ENCODE peak calls at places on chromosomes 12 and 14, in five cellular contexts. Q is psoas muscle, Z is left ventricle myocardium inferior, E is thoracic aorta, O is pancreas. F is an unnamed sample. For H3K36me3, the result is how much of the 10 kb centered on the place peaks cover.

GRCh38 chr14:33061667-33062325 is 123.1 kb downstream of the NPAS3 start:
- DNase-seq in Q (no peak), Z (no peak), E (no peak), O (no peak), F (no peak)

GRCh38 chr12:89907659-89908058 is 199.0 kb upstream of the ATP2B1 start:
- DNase-seq in Q (no peak), Z (no peak), E (no peak), O (no peak), F (no peak)

GRCh38 chr12:96462571-96463280 is 26.7 kb upstream of the CFAP54 start:
- DNase-seq in Q (no peak), Z (no peak), E (no peak), O (no peak), F (no peak)

GRCh38 chr14:22739423-22739822 is 27.1 kb upstream of the OXA1L start:
- DNase-seq in Q (no peak), Z (no peak), E (no peak), O (no peak), F (no peak)

GRCh38 chr14:90295870-90296516 is 35.7 kb downstream of the NRDE2 start:
- DNase-seq in Q (no peak), Z (no peak), E (no peak), O (no peak), F (no peak)

GRCh38 chr14:35159742-35160409 is 37.5 kb downstream of the PRORP start:
- DNase-seq in Q (no peak), Z (no peak), E (no peak), O (no peak), F (no peak)

GRCh38 chr14:51554953-51555352 is 96.8 kb upstream of the FRMD6 start:
- DNase-seq in Q (no peak), Z (no peak), E (no peak), O (no peak), F (no peak)

GRCh38 chr14:101585211-101585610 is 23.9 kb downstream of the DIO3 start:
- DNase-seq in Q (no peak), Z (peak), E (no peak), O (no peak), F (no peak)

GRCh38 chr12:112815589-112816321 is 24.2 kb downstream of the RPH3A start:
- DNase-seq in Q (no peak), Z (no peak), E (no peak), O (no peak), F (no peak)

GRCh38 chr12:109193896-109194295 is 77.5 kb downstream of the ACACB start:
- DNase-seq in Q (no peak), Z (no peak), E (no peak), O (no peak), F (no peak)

GRCh38 chr12:123397400-123397799 is 13.5 kb downstream of the KMT5A start:
- DNase-seq in Q (no peak), Z (no peak), E (no peak), O (no peak), F (no peak)

GRCh38 chr14:32985881-32986280 is 47.2 kb downstream of the NPAS3 start:
- DNase-seq in Q (peak), Z (peak), E (no peak), O (no peak), F (no peak)

GRCh38 chr12:1845010-1845409 is 24.6 kb downstream of the LRTM2 start:
- DNase-seq in Q (no peak), Z (no peak), E (no peak), O (no peak), F (no peak)

GRCh38 chr14:90981658-90982057 is 78.8 kb downstream of the RPS6KA5 start:
- DNase-seq in Q (no peak), Z (no peak), E (no peak), O (no peak), F (no peak)

GRCh38 chr14:35349496-35349895 is 55.1 kb downstream of the NFKBIA start:
- DNase-seq in Q (peak), Z (no peak), E (no peak), O (no peak), F (no peak)

GRCh38 chr14:100532916-100533630 is 54.1 kb downstream of the BEGAIN start:
- DNase-seq in Q (peak), Z (peak), E (no peak), O (peak), F (no peak)

GRCh38 chr12:113634982-113635381 is 163.3 kb upstream of the LHX5 start:
- DNase-seq in Q (no peak), Z (no peak), E (no peak), O (no peak), F (no peak)

GRCh38 chr14:82414853-82415539 is 881.3 kb upstream of the SEL1L start:
- DNase-seq in Q (no peak), Z (no peak), E (no peak), O (no peak), F (no peak)

GRCh38 chr14:89619616-89620273 is 202.7 kb upstream of the FOXN3 start:
- DNase-seq in Q (no peak), Z (no peak), E (no peak), O (no peak), F (no peak)

GRCh38 chr14:76937181-76938091 is 91.1 kb downstream of the IRF2BPL start:
- DNase-seq in Q (peak), Z (peak), E (no peak), O (no peak), F (no peak)

GRCh38 chr12:132557969-132558856 is 52.2 kb downstream of the LRCOL1 start:
- DNase-seq in Q (no peak), Z (no peak), E (no peak), O (no peak), F (no peak)

GRCh38 chr12:113955109-113955970 is 10.8 kb downstream of the RBM19 start:
- DNase-seq in Q (no peak), Z (no peak), E (no peak), O (peak), F (no peak)

GRCh38 chr14:106518054-106518943 is 991.9 kb downstream of the TMEM121 start:
- DNase-seq in Q (peak), Z (peak), E (no peak), O (peak), F (peak)

GRCh38 chr12:45713108-45713507 is 16.4 kb upstream of the ARID2 start:
- DNase-seq in Q (no peak), Z (no peak), E (no peak), O (no peak), F (no peak)

GRCh38 chr12:49903700-49904423 is at the start of gene FAIM2:
- DNase-seq in Q (peak), Z (peak), E (no peak), O (no peak), F (peak)

GRCh38 chr12:9741726-9742125 is 8.8 kb upstream of the CLECL1 start:
- DNase-seq in Q (no peak), Z (no peak), E (no peak), O (no peak), F (peak)

GRCh38 chr14:63787995-63788946 is 60.4 kb upstream of the SGPP1 start:
- DNase-seq in Q (no peak), Z (no peak), E (no peak), O (no peak), F (no peak)

GRCh38 chr12:43098078-43098477 is 453.9 kb downstream of the ADAMTS20 start:
- DNase-seq in Q (no peak), Z (no peak), E (no peak), O (no peak), F (no peak)

GRCh38 chr12:131677699-131678098 is 33.2 kb upstream of the SFSWAP start:
- DNase-seq in Q (no peak), Z (no peak), E (no peak), O (no peak), F (no peak)

GRCh38 chr12:123033392-123034021 is 53.0 kb downstream of the ARL6IP4 start:
- DNase-seq in Q (no peak), Z (no peak), E (no peak), O (no peak), F (no peak)

GRCh38 chr14:55588259-55588699 is 8.3 kb downstream of the KTN1 start:
- DNase-seq in Q (no peak), Z (no peak), E (no peak), O (no peak), F (no peak)

GRCh38 chr14:73739899-73740685 is 25.9 kb upstream of the PNMA1 start:
- DNase-seq in Q (peak), Z (no peak), E (no peak), O (no peak), F (no peak)

GRCh38 chr14:73739174-73739898 is 25.2 kb upstream of the PNMA1 start:
- DNase-seq in Q (no peak), Z (no peak), E (no peak), O (no peak), F (no peak)

GRCh38 chr14:73740921-73741326 is 26.7 kb upstream of the PNMA1 start:
- DNase-seq in Q (peak), Z (peak), E (no peak), O (peak), F (no peak)

GRCh38 chr14:73738518-73739173 is 24.5 kb upstream of the PNMA1 start:
- DNase-seq in Q (no peak), Z (no peak), E (no peak), O (no peak), F (no peak)

GRCh38 chr14:73736842-73737241 is 22.7 kb upstream of the PNMA1 start:
- DNase-seq in Q (no peak), Z (no peak), E (no peak), O (no peak), F (no peak)
- H3K36me3 ChIP-seq in Q (under half), Z (half or more), E (under half), O (under half), F (under half)

DNA sequence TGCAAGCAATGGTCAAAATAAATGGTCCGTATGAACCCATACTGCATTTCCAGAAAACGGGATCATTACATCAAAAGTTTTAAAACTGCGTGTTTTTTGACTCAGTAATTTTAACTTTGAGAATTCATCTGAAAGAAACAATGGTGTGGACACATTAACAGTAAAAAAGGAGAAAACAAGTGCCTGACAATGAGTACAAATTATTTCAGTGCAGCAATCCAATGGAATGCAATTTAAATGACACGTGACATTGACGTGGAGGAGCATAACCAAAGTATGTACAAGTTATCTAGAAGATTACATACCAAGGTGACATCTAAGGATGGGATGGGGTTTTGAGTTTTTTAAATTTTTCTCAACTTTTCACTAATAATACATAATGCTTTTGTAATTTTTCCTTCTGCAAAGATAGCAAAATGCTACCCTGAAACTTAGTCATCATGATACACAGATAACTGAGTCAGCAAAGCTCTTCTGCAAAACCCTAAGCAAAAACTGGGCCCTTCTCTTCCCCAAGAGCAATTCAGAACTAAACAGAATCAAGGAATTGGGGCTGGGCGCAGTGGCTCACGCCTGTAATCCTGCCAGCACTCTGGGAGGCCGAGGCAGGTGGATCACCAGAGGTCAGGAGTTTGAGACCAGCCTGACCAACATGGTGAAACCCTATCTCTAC is 20.4 kb downstream of the HNRNPC start:
- DNase-seq in Q (no peak), Z (no peak), E (no peak), O (no peak), F (no peak)
- H3K36me3 ChIP-seq in Q (under half), Z (half or more), E (under half), O (under half), F (half or more)

DNA sequence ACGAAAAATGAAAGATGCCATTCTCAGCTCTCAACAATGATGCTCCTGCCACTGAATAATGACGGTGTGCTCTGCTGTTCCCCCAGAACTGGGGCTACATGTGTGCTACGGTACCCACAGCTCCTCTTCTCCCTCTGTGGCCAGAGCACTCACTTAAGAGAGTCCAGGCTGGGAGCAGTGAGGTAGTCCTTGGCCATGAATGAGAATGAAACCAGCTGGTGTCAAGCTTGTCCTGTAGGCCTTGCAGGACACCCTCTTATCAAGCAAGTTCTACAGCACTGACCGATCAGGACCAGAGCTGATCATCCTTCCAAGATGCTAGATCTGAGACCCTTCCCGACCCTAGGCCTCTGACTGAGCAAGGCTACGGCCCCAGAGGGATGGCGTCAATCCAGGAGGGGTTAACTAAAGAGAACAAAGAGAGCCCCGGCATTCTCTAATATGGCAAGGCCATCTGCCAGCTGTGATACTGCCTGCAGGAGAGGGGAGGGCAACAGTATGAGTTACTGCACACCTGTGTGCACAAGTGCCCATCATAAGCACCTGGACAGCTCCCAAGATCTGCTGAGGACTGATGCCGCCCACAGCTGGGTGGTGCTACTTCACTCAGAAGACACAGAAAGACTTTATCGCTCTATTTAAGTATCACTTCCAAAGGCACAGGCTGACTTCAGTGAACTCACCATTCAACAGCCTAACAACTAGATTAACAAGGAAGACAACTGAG is 30.5 kb downstream of the APPL2 start:
- DNase-seq in Q (no peak), Z (no peak), E (no peak), O (peak), F (no peak)
- H3K36me3 ChIP-seq in Q (under half), Z (half or more), E (half or more), O (under half), F (half or more)

DNA sequence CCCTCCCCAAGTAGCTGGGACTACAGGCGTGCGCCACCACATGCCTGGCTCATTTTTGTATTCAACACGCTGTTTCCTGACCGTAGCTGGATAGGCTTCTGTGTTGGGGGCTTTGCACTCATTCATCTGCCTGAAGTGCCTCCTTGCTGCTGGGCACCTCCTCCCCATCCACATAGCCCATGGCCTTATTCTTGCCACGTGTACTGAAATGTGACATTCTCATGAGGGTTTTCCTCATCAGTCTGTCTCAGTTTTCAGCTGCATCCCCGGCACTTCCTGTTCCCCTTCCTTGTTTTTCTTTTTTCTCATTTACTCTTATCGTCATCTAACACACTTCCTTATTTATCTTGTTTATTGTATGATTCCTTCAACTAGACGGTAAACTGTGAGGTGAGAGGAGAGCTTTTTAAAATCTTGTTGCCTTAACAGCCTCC is 36.6 kb downstream of the RCOR1 start:
- DNase-seq in Q (no peak), Z (no peak), E (no peak), O (no peak), F (no peak)
- H3K36me3 ChIP-seq in Q (under half), Z (under half), E (under half), O (under half), F (under half)

GRCh38 chr12:121524196-121524930 is 56.5 kb downstream of the KDM2B start:
- DNase-seq in Q (no peak), Z (no peak), E (no peak), O (no peak), F (no peak)

GRCh38 chr12:121529184-121529583 is 51.6 kb downstream of the KDM2B start:
- DNase-seq in Q (no peak), Z (no peak), E (no peak), O (no peak), F (no peak)

GRCh38 chr12:121522962-121523361 is 57.9 kb downstream of the KDM2B start:
- DNase-seq in Q (no peak), Z (no peak), E (no peak), O (no peak), F (no peak)

GRCh38 chr12:121523741-121524140 is 57.1 kb downstream of the KDM2B start:
- DNase-seq in Q (no peak), Z (no peak), E (no peak), O (no peak), F (no peak)

DNA sequence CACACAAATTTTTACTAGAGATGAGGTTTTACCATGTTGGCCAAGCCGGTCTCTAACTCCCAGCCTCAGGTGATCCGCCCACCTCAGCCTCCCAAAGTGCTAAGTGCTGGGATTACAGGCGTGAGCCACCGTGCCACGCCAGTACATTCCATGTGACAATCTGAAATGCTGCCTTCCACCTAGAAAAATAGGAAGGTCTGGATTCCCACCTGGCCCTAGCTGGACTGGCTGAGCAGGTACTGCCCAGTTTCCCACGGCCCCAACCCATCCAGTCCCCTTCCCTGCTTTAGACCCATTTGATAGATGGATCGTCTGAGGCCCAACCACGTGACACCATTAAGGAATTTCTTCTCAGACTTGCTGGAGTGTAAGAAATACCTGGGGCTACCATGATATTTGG is 55.4 kb downstream of the KDM2B start:
- DNase-seq in Q (no peak), Z (no peak), E (no peak), O (no peak), F (no peak)
- H3K36me3 ChIP-seq in Q (under half), Z (under half), E (under half), O (under half), F (under half)

GRCh38 chr14:104940526-104941150 is 16.0 kb downstream of the PLD4 start:
- DNase-seq in Q (no peak), Z (no peak), E (no peak), O (no peak), F (no peak)

GRCh38 chr14:104939666-104940410 is 15.2 kb downstream of the PLD4 start:
- DNase-seq in Q (no peak), Z (peak), E (no peak), O (no peak), F (no peak)

GRCh38 chr14:104942586-104942985 is 17.9 kb downstream of the PLD4 start:
- DNase-seq in Q (peak), Z (no peak), E (no peak), O (no peak), F (no peak)

GRCh38 chr14:104938960-104939359 is 14.3 kb downstream of the PLD4 start:
- DNase-seq in Q (no peak), Z (no peak), E (no peak), O (no peak), F (no peak)

GRCh38 chr14:104941508-104942365 is 17.1 kb downstream of the PLD4 start:
- DNase-seq in Q (peak), Z (peak), E (no peak), O (no peak), F (no peak)
- H3K36me3 ChIP-seq in Q (under half), Z (under half), E (under half), O (under half), F (under half)

GRCh38 chr12:124474709-124475108 is 92.7 kb downstream of the NCOR2 start:
- DNase-seq in Q (peak), Z (peak), E (no peak), O (no peak), F (no peak)
- H3K36me3 ChIP-seq in Q (under half), Z (half or more), E (under half), O (under half), F (under half)

DNA sequence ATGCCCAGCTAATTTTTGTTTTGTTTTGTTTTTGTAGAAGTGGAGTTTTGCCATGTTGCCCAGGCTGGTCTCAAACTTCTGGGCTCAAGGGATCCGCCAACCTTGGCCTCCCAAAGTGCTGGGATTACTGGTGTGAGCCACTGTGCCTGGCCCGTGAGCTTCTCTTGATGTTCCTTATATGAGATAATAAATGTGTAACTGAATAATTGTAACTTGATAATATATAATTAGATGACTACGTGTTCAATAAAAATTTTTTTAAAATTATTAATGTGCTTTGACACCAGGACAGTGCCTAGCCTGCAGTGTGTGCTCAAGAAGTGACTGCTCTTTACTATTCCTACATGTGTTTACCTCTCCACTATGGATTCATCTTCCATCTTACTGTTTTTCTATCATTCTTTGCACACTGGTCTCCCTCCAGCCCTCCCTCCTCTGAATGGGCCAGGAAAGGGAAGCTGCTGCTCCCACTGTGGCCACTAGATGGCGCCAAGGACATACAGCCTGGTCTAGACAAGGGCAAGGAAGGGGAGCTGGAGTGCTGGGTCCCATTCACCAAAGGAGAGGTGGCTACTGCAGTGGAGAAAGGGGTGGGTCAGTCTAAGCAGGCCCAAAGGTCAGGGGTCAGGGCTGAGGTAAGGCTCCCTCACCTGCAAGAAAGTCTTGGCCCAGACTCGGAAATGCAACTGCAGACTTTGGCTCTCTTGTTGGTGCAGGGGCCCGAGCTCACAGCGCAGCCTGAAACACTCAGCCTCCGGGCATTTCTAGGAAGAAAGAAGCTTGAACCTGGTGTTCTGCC is 14.7 kb upstream of the ZNF385A start:
- DNase-seq in Q (peak), Z (peak), E (no peak), O (peak), F (peak)
- H3K36me3 ChIP-seq in Q (under half), Z (half or more), E (half or more), O (under half), F (half or more)

F was measured in effector memory CD4-positive, alpha-beta T cell.